ENCODE peak calls at places on chromosomes 11 and 22, in eight cellular contexts. R, C, Z, Q, T, Y, E and I are unnamed samples.

GRCh38 chr11:123063396-123064267 is 1.7 kb upstream of the HSPA8 start:
- DNase-seq in R (peak; percentile 50), C (peak; percentile 54), Z (peak; percentile 55), Q (no peak), T (no peak), Y (peak; percentile 36), E (peak; percentile 70), I (no peak)

GRCh38 chr11:123640677-123641494 is 13.5 kb downstream of the SCN3B start:
- DNase-seq in R (peak; percentile 53), C (no peak), Z (no peak), Q (no peak), T (peak; percentile 43), Y (peak; percentile 33), E (no peak), I (peak; percentile 55)

GRCh38 chr11:85526564-85526963 is 100.6 kb downstream of the DLG2 start:
- DNase-seq in R (no peak), C (no peak), Z (no peak), Q (no peak), T (no peak), Y (no peak), E (no peak), I (no peak)

GRCh38 chr11:120964857-120965256 is 59.0 kb upstream of the TBCEL start:
- DNase-seq in R (no peak), C (no peak), Z (no peak), Q (no peak), T (no peak), Y (no peak), E (no peak), I (no peak)

GRCh38 chr22:25928038-25928437 is 186.1 kb downstream of the MYO18B start:
- DNase-seq in R (no peak), C (no peak), Z (no peak), Q (no peak), T (no peak), Y (no peak), E (no peak), I (no peak)

GRCh38 chr11:115201121-115201792 is 303.0 kb downstream of the CADM1 start:
- DNase-seq in R (no peak), C (no peak), Z (no peak), Q (no peak), T (no peak), Y (no peak), E (no peak), I (no peak)

GRCh38 chr22:27726726-27727449 is 74.7 kb downstream of the MN1 start:
- DNase-seq in R (peak; percentile 56), C (peak; percentile 55), Z (no peak), Q (peak; percentile 26), T (peak; percentile 52), Y (no peak), E (peak; percentile 78), I (no peak)

GRCh38 chr22:44702479-44703219 is 645 bp downstream of the PRR5 start:
- DNase-seq in R (peak; percentile 40), C (no peak), Z (peak; percentile 19), Q (no peak), T (no peak), Y (no peak), E (no peak), I (no peak)

GRCh38 chr22:27238935-27239510 is 562.5 kb downstream of the MN1 start:
- DNase-seq in R (no peak), C (no peak), Z (no peak), Q (no peak), T (peak; percentile 57), Y (no peak), E (no peak), I (no peak)

GRCh38 chr11:57653162-57653561 is 3.5 kb upstream of the YPEL4 start:
- DNase-seq in R (no peak), C (no peak), Z (no peak), Q (no peak), T (no peak), Y (no peak), E (no peak), I (no peak)

GRCh38 chr11:37841016-37841415 is 1243.0 kb upstream of the RAG2 start:
- DNase-seq in R (no peak), C (no peak), Z (no peak), Q (no peak), T (no peak), Y (no peak), E (no peak), I (no peak)

GRCh38 chr11:2807276-2807681 is 78.3 kb downstream of the CDKN1C start:
- DNase-seq in R (peak; percentile 90), C (no peak), Z (peak; percentile 16), Q (no peak), T (no peak), Y (peak; percentile 15), E (peak; percentile 84), I (no peak)

GRCh38 chr11:32173435-32173834 is 82.6 kb downstream of the RCN1 start:
- DNase-seq in R (peak; percentile 61), C (peak; percentile 25), Z (no peak), Q (no peak), T (peak; percentile 29), Y (no peak), E (no peak), I (peak; percentile 21)

DNA sequence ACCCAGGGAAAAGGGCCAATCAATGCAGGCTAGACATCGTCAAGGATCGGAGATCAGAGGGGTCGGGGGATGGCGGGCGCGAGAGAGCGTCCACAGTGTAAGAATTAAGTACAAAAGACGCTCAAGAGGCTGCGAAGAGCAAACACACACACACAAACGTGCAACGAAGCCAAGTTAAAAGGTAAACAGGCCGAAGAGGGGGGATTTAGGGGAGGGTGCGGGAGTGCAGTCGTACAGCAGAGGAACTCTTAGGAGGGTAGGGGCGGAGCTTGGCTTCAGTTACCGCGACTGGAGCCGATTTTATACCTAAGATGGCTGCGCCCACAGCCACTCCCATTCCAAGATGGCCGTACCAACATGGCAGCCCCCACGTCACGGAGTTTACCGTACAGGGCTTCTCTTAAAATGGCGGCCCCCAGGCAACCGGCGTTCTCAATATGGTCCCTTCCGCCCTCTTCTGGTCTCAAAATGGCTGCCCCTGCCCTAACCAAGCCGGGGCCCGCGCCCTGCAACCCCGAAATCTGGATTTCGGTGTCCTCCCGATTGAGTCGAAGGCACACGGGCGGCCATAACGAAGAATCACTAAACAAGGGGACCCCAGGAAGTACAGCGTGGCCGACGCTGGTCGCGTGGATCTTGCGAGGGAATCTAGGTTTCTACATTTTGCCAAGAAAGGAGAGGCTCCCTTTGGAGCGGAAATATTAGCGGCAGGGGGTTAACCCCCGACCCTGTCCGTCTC is 2.0 kb downstream of the GNG3 start:
- DNase-seq in R (peak; percentile 98), C (peak; percentile 99), Z (peak; percentile 98), Q (peak; percentile 94), T (peak; percentile 94), Y (peak; percentile 99), E (peak; percentile 99), I (peak; percentile 81)
- TF ChIP-seq POLR2A in R (no peak), C (no peak), Z (peak; percentile 73), Q (peak; percentile 6), T (no peak), Y (peak; percentile 51), E (peak; percentile 68), I (peak; percentile 82)

GRCh38 chr11:112612283-112612849 is 348.9 kb upstream of the NCAM1 start:
- DNase-seq in R (no peak), C (no peak), Z (no peak), Q (no peak), T (no peak), Y (no peak), E (no peak), I (no peak)
- TF ChIP-seq POLR2A in R (no peak), C (no peak), Z (no peak), Q (no peak), T (no peak), Y (no peak), E (no peak), I (no peak)

GRCh38 chr22:49847751-49848689 is 5.6 kb upstream of the ZBED4 start:
- DNase-seq in R (no peak), C (no peak), Z (no peak), Q (no peak), T (no peak), Y (no peak), E (no peak), I (no peak)
- TF ChIP-seq POLR2A in R (no peak), C (no peak), Z (no peak), Q (no peak), T (no peak), Y (no peak), E (no peak), I (no peak)

DNA sequence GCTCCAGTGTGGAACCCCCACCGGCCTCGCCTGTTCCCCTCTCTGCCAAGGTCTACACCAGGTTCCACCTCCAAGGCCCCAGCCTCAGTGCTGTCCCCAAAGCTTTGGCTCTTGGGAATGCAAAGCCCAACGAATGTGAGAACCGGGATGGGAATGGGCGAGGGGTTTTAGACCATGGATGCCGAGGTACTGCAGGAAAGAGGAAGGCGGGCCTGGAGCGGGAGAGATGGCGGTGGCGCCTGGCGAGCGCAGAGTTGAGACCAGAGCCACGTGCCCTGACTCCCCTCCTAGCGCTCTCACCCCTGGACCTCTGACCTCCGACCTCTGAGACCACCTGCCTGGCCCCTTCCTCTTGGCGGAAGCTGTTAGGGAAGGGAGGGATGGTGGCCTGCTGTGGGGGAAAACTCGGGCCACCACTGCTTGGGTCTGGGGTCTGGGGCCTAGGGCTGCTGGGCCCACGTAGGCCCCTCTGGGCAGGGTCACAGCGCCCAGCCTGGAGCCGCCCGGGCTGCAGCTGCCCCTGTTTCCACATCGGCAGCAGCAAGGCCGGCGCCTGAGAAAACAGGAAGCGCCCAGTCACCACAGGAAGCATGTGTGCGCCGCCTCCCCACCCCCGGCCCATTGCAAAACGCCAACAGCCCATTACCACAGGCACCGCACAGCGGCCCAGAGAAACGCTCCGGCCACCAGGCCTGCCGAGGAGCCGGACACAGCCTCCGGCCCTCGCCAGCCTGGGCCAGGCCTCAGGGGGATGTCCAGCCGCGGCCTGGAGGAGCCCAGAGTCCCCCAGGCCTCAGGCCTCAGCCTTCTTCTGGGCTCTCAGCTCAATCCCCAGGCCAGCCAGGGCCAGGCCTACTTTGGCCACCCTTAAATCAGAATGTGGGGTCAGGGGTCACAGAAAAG is 13.8 kb upstream of the SLC39A13 start:
- DNase-seq in R (peak; percentile 52), C (peak; percentile 31), Z (peak; percentile 81), Q (peak; percentile 45), T (no peak), Y (no peak), E (peak; percentile 70), I (peak; percentile 91)
- TF ChIP-seq POLR2A in R (no peak), C (no peak), Z (no peak), Q (no peak), T (no peak), Y (peak; percentile 22), E (no peak), I (peak; percentile 39)

GRCh38 chr22:37739611-37740049 is 42.8 kb downstream of the TRIOBP start:
- DNase-seq in R (no peak), C (no peak), Z (no peak), Q (no peak), T (no peak), Y (no peak), E (no peak), I (no peak)
- TF ChIP-seq POLR2A in R (no peak), C (no peak), Z (no peak), Q (no peak), T (no peak), Y (no peak), E (no peak), I (no peak)